ENCODE peak calls at places on chromosome 10, in seven cellular contexts. J is HCT116; W is uterus; L is A549; X is thoracic aorta; B is naive thymus-derived CD4-positive, alpha-beta T cell; U is MM.1S. M is an unnamed sample.

GRCh38 chr10:8637640-8638039 is 583.2 kb downstream of the GATA3 start:
- DNase-seq in X (no peak), J (no peak), L (no peak), U (no peak), W (no peak), B (no peak), M (no peak)

GRCh38 chr10:132860527-132860926 is 74.6 kb upstream of the NKX6-2 start:
- DNase-seq in U (no peak), J (no peak), L (no peak), W (peak; percentile 3), X (no peak), B (no peak), M (no peak)

GRCh38 chr10:89332718-89333281 is 5.0 kb downstream of the IFIT3 start:
- DNase-seq in L (no peak), W (no peak), U (peak; percentile 68), B (peak; percentile 7), J (no peak), X (no peak), M (peak; percentile 33)

GRCh38 chr10:103457896-103458583 is 660 bp downstream of the CALHM1 start:
- DNase-seq in B (no peak), U (no peak), L (no peak), J (no peak), W (no peak), X (no peak), M (no peak)

GRCh38 chr10:117439243-117439912 is 64.1 kb upstream of the PDZD8 start:
- DNase-seq in J (no peak), B (no peak), W (peak; percentile 83), U (no peak), X (no peak), L (peak; percentile 44), M (no peak)

GRCh38 chr10:47414752-47415519 is 30.8 kb upstream of the ZNF488 start:
- DNase-seq in U (no peak), X (no peak), J (no peak), L (no peak), B (no peak), W (no peak), M (no peak)

GRCh38 chr10:62610649-62611229 is 193.8 kb upstream of the ADO start:
- DNase-seq in J (peak; percentile 60), B (peak; percentile 79), U (peak; percentile 74), W (no peak), X (no peak), L (peak; percentile 53), M (peak; percentile 57)

GRCh38 chr10:93591065-93591808 is 9.8 kb downstream of the RBP4 start:
- DNase-seq in U (no peak), X (no peak), J (no peak), B (no peak), L (no peak), W (peak; percentile 26), M (no peak)

GRCh38 chr10:61286695-61287094 is 166.5 kb downstream of the TMEM26 start:
- DNase-seq in U (peak; percentile 82), J (no peak), W (no peak), B (peak; percentile 59), L (no peak), X (no peak), M (peak; percentile 22)

GRCh38 chr10:14971867-14972448 is 12.8 kb downstream of the MEIG1 start:
- DNase-seq in B (peak; percentile 53), W (no peak), J (no peak), X (no peak), U (peak; percentile 46), L (peak; percentile 41), M (peak; percentile 16)

GRCh38 chr10:10804998-10805737 is 212.5 kb upstream of the CELF2 start:
- DNase-seq in L (peak; percentile 4), W (no peak), U (no peak), X (no peak), B (no peak), J (no peak), M (no peak)

GRCh38 chr10:59243611-59244195 is 67.3 kb downstream of the PHYHIPL start:
- DNase-seq in X (no peak), J (no peak), B (no peak), L (no peak), U (no peak), W (no peak), M (no peak)

GRCh38 chr10:33483124-33483794 is 148.8 kb upstream of the NRP1 start:
- DNase-seq in J (no peak), U (no peak), X (no peak), B (no peak), W (no peak), L (no peak), M (no peak)

GRCh38 chr10:133141144-133141962 is 18.7 kb upstream of the KNDC1 start:
- DNase-seq in L (no peak), W (peak; percentile 7), X (no peak), B (no peak), U (no peak), J (no peak), M (no peak)

GRCh38 chr10:43842496-43842895 is 193.8 kb upstream of the ZNF32 start:
- DNase-seq in W (peak; percentile 11), L (no peak), X (no peak), U (no peak), B (no peak), J (no peak), M (no peak)

GRCh38 chr10:120318862-120319261 is 138.2 kb upstream of the PLPP4 start:
- DNase-seq in L (no peak), W (no peak), B (no peak), X (no peak), J (no peak), U (no peak), M (no peak)

GRCh38 chr10:104642311-104643022 is 1.4 kb downstream of the SORCS3 start:
- DNase-seq in J (no peak), X (no peak), L (peak; percentile 65), B (no peak), U (no peak), W (no peak), M (no peak)

GRCh38 chr10:129075936-129076335 is 391.1 kb upstream of the MGMT start:
- DNase-seq in J (no peak), B (no peak), X (no peak), L (no peak), U (no peak), W (no peak), M (no peak)

GRCh38 chr10:112221545-112221944 is 38.0 kb upstream of the GPAM start:
- DNase-seq in X (no peak), B (no peak), W (no peak), J (no peak), U (no peak), L (no peak), M (no peak)

GRCh38 chr10:126439947-126440346 is 51.7 kb upstream of the ADAM12 start:
- DNase-seq in U (no peak), B (no peak), J (no peak), X (no peak), L (peak; percentile 22), W (no peak), M (no peak)

GRCh38 chr10:117137911-117138642 is at the start of gene VAX1:
- DNase-seq in L (peak; percentile 54), W (no peak), X (no peak), J (no peak), U (no peak), B (no peak), M (no peak)

GRCh38 chr10:75407296-75407715 is 5.7 kb upstream of the ZNF503 start:
- DNase-seq in W (no peak), L (no peak), J (no peak), X (no peak), B (no peak), U (no peak), M (no peak)

GRCh38 chr10:113680172-113681111 is 730 bp downstream of the CASP7 start:
- DNase-seq in L (peak; percentile 57), B (no peak), X (peak; percentile 10), U (peak; percentile 58), W (peak; percentile 45), J (no peak), M (peak; percentile 11)

DNA sequence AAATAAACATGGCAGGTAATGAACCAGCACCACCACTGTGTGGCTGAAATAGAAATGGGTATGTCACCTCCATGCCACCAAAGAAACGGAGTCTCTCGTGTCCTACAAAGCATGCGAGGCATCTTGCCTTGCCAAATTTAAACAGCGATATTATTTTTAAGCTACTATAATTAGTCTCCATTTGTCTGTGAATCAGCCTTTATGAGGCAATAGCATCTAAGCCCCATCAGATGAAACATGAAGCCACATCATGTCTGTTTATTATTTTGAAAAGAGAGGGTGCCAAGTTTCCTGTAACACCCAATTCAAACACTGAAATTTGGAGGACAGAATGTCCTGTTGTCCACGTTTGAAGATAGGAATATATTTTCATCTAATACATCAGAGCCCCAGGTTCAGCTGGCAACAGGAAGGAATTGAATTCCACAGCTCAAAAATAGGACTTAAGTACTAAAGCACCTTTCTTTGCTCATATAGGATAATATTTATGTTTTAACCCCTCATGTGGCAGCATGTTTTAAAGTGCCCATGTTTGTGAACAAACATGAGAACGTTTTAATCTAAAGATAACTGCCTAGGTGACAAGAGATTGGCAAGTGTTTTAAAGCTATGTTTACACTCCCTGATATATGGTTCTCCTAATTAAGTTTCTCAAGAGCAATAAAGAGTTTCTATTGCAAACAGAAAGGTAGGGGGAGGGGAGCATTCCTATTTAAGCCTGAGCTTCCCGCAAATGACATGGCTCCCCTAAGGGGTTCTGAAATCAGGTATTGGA is 86.8 kb downstream of the SORBS1 start:
- DNase-seq in L (no peak), W (peak; percentile 59), J (no peak), B (no peak), U (no peak), X (no peak), M (no peak)
- H3K4me1 ChIP-seq in L (no peaks in the 10 kb centered on the region), W (peaks cover 3% of the 10 kb centered on the region), J (peaks cover 2% of the 10 kb centered on the region), B (no peaks in the 10 kb centered on the region), U (no peaks in the 10 kb centered on the region), X (peaks cover 96% of the 10 kb centered on the region), M (no peaks in the 10 kb centered on the region)

DNA sequence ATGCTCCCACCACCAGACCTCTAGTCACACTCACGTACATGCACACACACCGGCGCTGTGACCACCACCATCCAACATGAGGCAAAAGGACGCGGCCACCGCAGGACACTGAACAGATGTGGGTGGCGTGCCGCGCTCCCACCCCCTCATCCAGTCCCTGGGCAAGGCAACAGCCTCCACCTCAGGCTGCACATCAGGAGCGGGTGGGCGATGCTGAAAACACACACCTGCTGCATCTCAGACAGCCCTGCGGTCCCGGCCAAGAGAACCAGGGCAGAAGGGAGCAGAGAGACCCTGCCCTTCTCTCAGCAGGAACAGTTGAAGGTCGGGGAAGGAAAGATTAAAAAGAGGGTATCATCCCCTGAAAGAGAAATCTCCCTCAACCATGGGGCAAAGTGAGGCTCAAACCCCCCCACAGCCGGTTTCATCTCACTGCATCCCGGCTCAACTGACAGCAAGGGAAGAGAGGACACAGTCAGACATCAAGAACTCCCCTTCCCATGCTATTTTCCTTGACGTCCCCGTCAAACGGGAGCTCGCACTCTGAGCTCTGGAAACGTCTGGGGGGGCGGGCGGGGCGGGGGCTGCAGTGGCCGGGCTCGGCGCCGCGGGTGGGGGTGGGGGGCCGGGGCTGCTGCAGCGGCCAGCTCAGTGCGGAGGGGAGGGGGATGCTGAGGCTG is 1.1 kb downstream of the CAMK2G start:
- DNase-seq in B (no peak), X (no peak), W (no peak), U (peak; percentile 3), J (no peak), L (no peak), M (no peak)
- H3K4me1 ChIP-seq in B (peaks cover 55% of the 10 kb centered on the region), X (peaks cover 88% of the 10 kb centered on the region), W (peaks cover 3% of the 10 kb centered on the region), U (peaks cover 9% of the 10 kb centered on the region), J (peaks cover 28% of the 10 kb centered on the region), L (peaks cover 31% of the 10 kb centered on the region), M (peaks cover 55% of the 10 kb centered on the region)

GRCh38 chr10:35466661-35467060 is 130.4 kb downstream of the CCNY start:
- DNase-seq in L (no peak), X (no peak), B (no peak), J (no peak), W (no peak), U (no peak), M (no peak)
- H3K4me1 ChIP-seq in L (no peaks in the 10 kb centered on the region), X (peaks cover 50% of the 10 kb centered on the region), B (peaks cover 80% of the 10 kb centered on the region), J (peaks cover under 1% of the 10 kb centered on the region), W (peaks cover 7% of the 10 kb centered on the region), U (peaks cover 12% of the 10 kb centered on the region), M (peaks cover 67% of the 10 kb centered on the region)

GRCh38 chr10:119288574-119289001 is 81.2 kb downstream of the GRK5 start:
- DNase-seq in U (no peak), X (no peak), J (no peak), W (no peak), L (no peak), B (no peak), M (no peak)
- H3K4me1 ChIP-seq in U (peaks cover 31% of the 10 kb centered on the region), X (peaks cover 85% of the 10 kb centered on the region), J (no peaks in the 10 kb centered on the region), W (no peaks in the 10 kb centered on the region), L (peaks cover 26% of the 10 kb centered on the region), B (peaks cover 88% of the 10 kb centered on the region), M (peaks cover 97% of the 10 kb centered on the region)

M was measured in CD8-positive, alpha-beta memory T cell.